ENCODE peak calls at places on chromosomes 16 and 17, in seven cellular contexts. One of them, this sample, is unnamed.

GRCh38 chr16:30004424-30004776 is 6.4 kb downstream of the DOC2A start:
- DNase-seq in stimulated activated naive CD4-positive, alpha-beta T cell: no peak
- DNase-seq in ovary: no peak
- DNase-seq in D341Med: no peak
- DNase-seq in heart right ventricle: no peak
- DNase-seq in sciatic nerve: no peak
- DNase-seq in stimulated activated CD4-positive, alpha-beta T cell treated with anti-CD3 and anti-CD28 coated beads, Interleukin-15, amount 100 ng/mL, for 1 hour: no peak
- DNase-seq in this sample: no peak

GRCh38 chr17:67863624-67864247 is 38.4 kb downstream of the BPTF start:
- DNase-seq in stimulated activated naive CD4-positive, alpha-beta T cell: no peak
- DNase-seq in ovary: no peak
- DNase-seq in D341Med: no peak
- DNase-seq in heart right ventricle: no peak
- DNase-seq in sciatic nerve: no peak
- DNase-seq in stimulated activated CD4-positive, alpha-beta T cell treated with anti-CD3 and anti-CD28 coated beads, Interleukin-15, amount 100 ng/mL, for 1 hour: no peak
- DNase-seq in this sample: no peak

GRCh38 chr17:9079461-9080103 is 58.3 kb downstream of the NTN1 start:
- DNase-seq in stimulated activated naive CD4-positive, alpha-beta T cell: no peak
- DNase-seq in ovary: no peak
- DNase-seq in D341Med: no peak
- DNase-seq in heart right ventricle: no peak
- DNase-seq in sciatic nerve: no peak
- DNase-seq in stimulated activated CD4-positive, alpha-beta T cell treated with anti-CD3 and anti-CD28 coated beads, Interleukin-15, amount 100 ng/mL, for 1 hour: no peak
- DNase-seq in this sample: no peak

GRCh38 chr17:76363107-76363801 is 9.5 kb upstream of the PRPSAP1 start:
- DNase-seq in stimulated activated naive CD4-positive, alpha-beta T cell: no peak
- DNase-seq in ovary: no peak
- DNase-seq in D341Med: no peak
- DNase-seq in heart right ventricle: no peak
- DNase-seq in sciatic nerve: no peak
- DNase-seq in stimulated activated CD4-positive, alpha-beta T cell treated with anti-CD3 and anti-CD28 coated beads, Interleukin-15, amount 100 ng/mL, for 1 hour: no peak
- DNase-seq in this sample: no peak

GRCh38 chr17:11122908-11123307 is 118.1 kb upstream of the SHISA6 start:
- DNase-seq in stimulated activated naive CD4-positive, alpha-beta T cell: no peak
- DNase-seq in ovary: peak; percentile 38
- DNase-seq in D341Med: no peak
- DNase-seq in heart right ventricle: peak; percentile 16
- DNase-seq in sciatic nerve: no peak
- DNase-seq in stimulated activated CD4-positive, alpha-beta T cell treated with anti-CD3 and anti-CD28 coated beads, Interleukin-15, amount 100 ng/mL, for 1 hour: no peak
- DNase-seq in this sample: no peak

GRCh38 chr17:33385713-33386112 is 92.6 kb upstream of the ASIC2 start:
- DNase-seq in stimulated activated naive CD4-positive, alpha-beta T cell: no peak
- DNase-seq in ovary: no peak
- DNase-seq in D341Med: no peak
- DNase-seq in heart right ventricle: no peak
- DNase-seq in sciatic nerve: no peak
- DNase-seq in stimulated activated CD4-positive, alpha-beta T cell treated with anti-CD3 and anti-CD28 coated beads, Interleukin-15, amount 100 ng/mL, for 1 hour: no peak
- DNase-seq in this sample: no peak

GRCh38 chr16:50680907-50681885 is at the start of gene SNX20:
- DNase-seq in stimulated activated naive CD4-positive, alpha-beta T cell: peak; percentile 51
- DNase-seq in ovary: no peak
- DNase-seq in D341Med: no peak
- DNase-seq in heart right ventricle: no peak
- DNase-seq in sciatic nerve: peak; percentile 54
- DNase-seq in stimulated activated CD4-positive, alpha-beta T cell treated with anti-CD3 and anti-CD28 coated beads, Interleukin-15, amount 100 ng/mL, for 1 hour: no peak
- DNase-seq in this sample: peak; percentile 77

GRCh38 chr16:64731891-64732290 is 390.0 kb downstream of the CDH11 start:
- DNase-seq in stimulated activated naive CD4-positive, alpha-beta T cell: no peak
- DNase-seq in ovary: no peak
- DNase-seq in D341Med: no peak
- DNase-seq in heart right ventricle: no peak
- DNase-seq in sciatic nerve: no peak
- DNase-seq in stimulated activated CD4-positive, alpha-beta T cell treated with anti-CD3 and anti-CD28 coated beads, Interleukin-15, amount 100 ng/mL, for 1 hour: no peak
- DNase-seq in this sample: no peak

GRCh38 chr16:88976359-88977027 is 514 bp downstream of the CBFA2T3 start:
- DNase-seq in stimulated activated naive CD4-positive, alpha-beta T cell: no peak
- DNase-seq in ovary: no peak
- DNase-seq in D341Med: no peak
- DNase-seq in heart right ventricle: no peak
- DNase-seq in sciatic nerve: no peak
- DNase-seq in stimulated activated CD4-positive, alpha-beta T cell treated with anti-CD3 and anti-CD28 coated beads, Interleukin-15, amount 100 ng/mL, for 1 hour: no peak
- DNase-seq in this sample: no peak

GRCh38 chr17:49995055-49995738 is at the start of gene DLX3:
- DNase-seq in stimulated activated naive CD4-positive, alpha-beta T cell: no peak
- DNase-seq in ovary: peak; percentile 71
- DNase-seq in D341Med: peak; percentile 91
- DNase-seq in heart right ventricle: peak; percentile 64
- DNase-seq in sciatic nerve: no peak
- DNase-seq in stimulated activated CD4-positive, alpha-beta T cell treated with anti-CD3 and anti-CD28 coated beads, Interleukin-15, amount 100 ng/mL, for 1 hour: no peak
- DNase-seq in this sample: no peak

GRCh38 chr17:81388091-81388611 is 7.1 kb upstream of the BAHCC1 start:
- DNase-seq in stimulated activated naive CD4-positive, alpha-beta T cell: no peak
- DNase-seq in ovary: peak; percentile 49
- DNase-seq in D341Med: no peak
- DNase-seq in heart right ventricle: no peak
- DNase-seq in sciatic nerve: no peak
- DNase-seq in stimulated activated CD4-positive, alpha-beta T cell treated with anti-CD3 and anti-CD28 coated beads, Interleukin-15, amount 100 ng/mL, for 1 hour: no peak
- DNase-seq in this sample: no peak

GRCh38 chr17:65078441-65079160 is 22.1 kb upstream of the GNA13 start:
- DNase-seq in stimulated activated naive CD4-positive, alpha-beta T cell: no peak
- DNase-seq in ovary: no peak
- DNase-seq in D341Med: no peak
- DNase-seq in heart right ventricle: no peak
- DNase-seq in sciatic nerve: no peak
- DNase-seq in stimulated activated CD4-positive, alpha-beta T cell treated with anti-CD3 and anti-CD28 coated beads, Interleukin-15, amount 100 ng/mL, for 1 hour: no peak
- DNase-seq in this sample: no peak

GRCh38 chr17:10761281-10761680 is 31.5 kb upstream of the TMEM220 start:
- DNase-seq in stimulated activated naive CD4-positive, alpha-beta T cell: no peak
- DNase-seq in ovary: no peak
- DNase-seq in D341Med: no peak
- DNase-seq in heart right ventricle: no peak
- DNase-seq in sciatic nerve: no peak
- DNase-seq in stimulated activated CD4-positive, alpha-beta T cell treated with anti-CD3 and anti-CD28 coated beads, Interleukin-15, amount 100 ng/mL, for 1 hour: no peak
- DNase-seq in this sample: no peak

GRCh38 chr17:61482467-61482866 is 30.2 kb downstream of the TBX4 start:
- DNase-seq in stimulated activated naive CD4-positive, alpha-beta T cell: no peak
- DNase-seq in ovary: no peak
- DNase-seq in D341Med: no peak
- DNase-seq in heart right ventricle: no peak
- DNase-seq in sciatic nerve: no peak
- DNase-seq in stimulated activated CD4-positive, alpha-beta T cell treated with anti-CD3 and anti-CD28 coated beads, Interleukin-15, amount 100 ng/mL, for 1 hour: no peak
- DNase-seq in this sample: no peak

GRCh38 chr17:14919580-14920160 is 345.5 kb downstream of the PMP22 start:
- DNase-seq in stimulated activated naive CD4-positive, alpha-beta T cell: no peak
- DNase-seq in ovary: no peak
- DNase-seq in D341Med: no peak
- DNase-seq in heart right ventricle: no peak
- DNase-seq in sciatic nerve: no peak
- DNase-seq in stimulated activated CD4-positive, alpha-beta T cell treated with anti-CD3 and anti-CD28 coated beads, Interleukin-15, amount 100 ng/mL, for 1 hour: no peak
- DNase-seq in this sample: no peak

GRCh38 chr16:5838725-5839124 is 741.1 kb upstream of the EEF2KMT start:
- DNase-seq in stimulated activated naive CD4-positive, alpha-beta T cell: no peak
- DNase-seq in ovary: no peak
- DNase-seq in D341Med: no peak
- DNase-seq in heart right ventricle: no peak
- DNase-seq in sciatic nerve: no peak
- DNase-seq in stimulated activated CD4-positive, alpha-beta T cell treated with anti-CD3 and anti-CD28 coated beads, Interleukin-15, amount 100 ng/mL, for 1 hour: no peak
- DNase-seq in this sample: no peak

GRCh38 chr16:84339316-84339715 is 29.0 kb upstream of the ATP2C2 start:
- DNase-seq in stimulated activated naive CD4-positive, alpha-beta T cell: no peak
- DNase-seq in ovary: no peak
- DNase-seq in D341Med: peak; percentile 79
- DNase-seq in heart right ventricle: no peak
- DNase-seq in sciatic nerve: no peak
- DNase-seq in stimulated activated CD4-positive, alpha-beta T cell treated with anti-CD3 and anti-CD28 coated beads, Interleukin-15, amount 100 ng/mL, for 1 hour: no peak
- DNase-seq in this sample: no peak

GRCh38 chr16:30853758-30854157 is 40.1 kb downstream of the BCL7C start:
- DNase-seq in stimulated activated naive CD4-positive, alpha-beta T cell: no peak
- DNase-seq in ovary: no peak
- DNase-seq in D341Med: no peak
- DNase-seq in heart right ventricle: no peak
- DNase-seq in sciatic nerve: no peak
- DNase-seq in stimulated activated CD4-positive, alpha-beta T cell treated with anti-CD3 and anti-CD28 coated beads, Interleukin-15, amount 100 ng/mL, for 1 hour: no peak
- DNase-seq in this sample: no peak

GRCh38 chr16:56190903-56191806 is at the start of gene GNAO1:
- DNase-seq in stimulated activated naive CD4-positive, alpha-beta T cell: no peak
- DNase-seq in ovary: peak; percentile 88
- DNase-seq in D341Med: peak; percentile 96
- DNase-seq in heart right ventricle: peak; percentile 72
- DNase-seq in sciatic nerve: peak; percentile 85
- DNase-seq in stimulated activated CD4-positive, alpha-beta T cell treated with anti-CD3 and anti-CD28 coated beads, Interleukin-15, amount 100 ng/mL, for 1 hour: peak; percentile 52
- DNase-seq in this sample: no peak

GRCh38 chr17:66431910-66432309 is 129.5 kb downstream of the PRKCA start:
- DNase-seq in stimulated activated naive CD4-positive, alpha-beta T cell: no peak
- DNase-seq in ovary: peak; percentile 42
- DNase-seq in D341Med: no peak
- DNase-seq in heart right ventricle: no peak
- DNase-seq in sciatic nerve: no peak
- DNase-seq in stimulated activated CD4-positive, alpha-beta T cell treated with anti-CD3 and anti-CD28 coated beads, Interleukin-15, amount 100 ng/mL, for 1 hour: no peak
- DNase-seq in this sample: no peak

GRCh38 chr17:80474231-80474932 is 2.0 kb downstream of the NPTX1 start:
- DNase-seq in stimulated activated naive CD4-positive, alpha-beta T cell: peak; percentile 4
- DNase-seq in ovary: no peak
- DNase-seq in D341Med: peak; percentile 80
- DNase-seq in heart right ventricle: no peak
- DNase-seq in sciatic nerve: no peak
- DNase-seq in stimulated activated CD4-positive, alpha-beta T cell treated with anti-CD3 and anti-CD28 coated beads, Interleukin-15, amount 100 ng/mL, for 1 hour: no peak
- DNase-seq in this sample: no peak

GRCh38 chr16:4376126-4376819 is 4.6 kb downstream of the VASN start:
- DNase-seq in stimulated activated naive CD4-positive, alpha-beta T cell: no peak
- DNase-seq in ovary: peak; percentile 97
- DNase-seq in D341Med: no peak
- DNase-seq in heart right ventricle: peak; percentile 86
- DNase-seq in sciatic nerve: peak; percentile 93
- DNase-seq in stimulated activated CD4-positive, alpha-beta T cell treated with anti-CD3 and anti-CD28 coated beads, Interleukin-15, amount 100 ng/mL, for 1 hour: no peak
- DNase-seq in this sample: no peak

GRCh38 chr16:17544785-17545184 is 74.0 kb upstream of the XYLT1 start:
- DNase-seq in stimulated activated naive CD4-positive, alpha-beta T cell: no peak
- DNase-seq in ovary: no peak
- DNase-seq in D341Med: no peak
- DNase-seq in heart right ventricle: no peak
- DNase-seq in sciatic nerve: no peak
- DNase-seq in stimulated activated CD4-positive, alpha-beta T cell treated with anti-CD3 and anti-CD28 coated beads, Interleukin-15, amount 100 ng/mL, for 1 hour: no peak
- DNase-seq in this sample: no peak

GRCh38 chr16:57747091-57747490 is 11.5 kb downstream of the KATNB1 start:
- DNase-seq in stimulated activated naive CD4-positive, alpha-beta T cell: no peak
- DNase-seq in ovary: no peak
- DNase-seq in D341Med: no peak
- DNase-seq in heart right ventricle: no peak
- DNase-seq in sciatic nerve: no peak
- DNase-seq in stimulated activated CD4-positive, alpha-beta T cell treated with anti-CD3 and anti-CD28 coated beads, Interleukin-15, amount 100 ng/mL, for 1 hour: no peak
- DNase-seq in this sample: no peak

GRCh38 chr17:28230011-28230410 is 89.0 kb upstream of the TMEM97 start:
- DNase-seq in stimulated activated naive CD4-positive, alpha-beta T cell: no peak
- DNase-seq in ovary: no peak
- DNase-seq in D341Med: no peak
- DNase-seq in heart right ventricle: no peak
- DNase-seq in sciatic nerve: peak; percentile 26
- DNase-seq in stimulated activated CD4-positive, alpha-beta T cell treated with anti-CD3 and anti-CD28 coated beads, Interleukin-15, amount 100 ng/mL, for 1 hour: no peak
- DNase-seq in this sample: no peak

GRCh38 chr17:10754109-10754508 is 24.3 kb upstream of the TMEM220 start:
- DNase-seq in stimulated activated naive CD4-positive, alpha-beta T cell: no peak
- DNase-seq in ovary: peak; percentile 44
- DNase-seq in D341Med: peak; percentile 36
- DNase-seq in heart right ventricle: no peak
- DNase-seq in sciatic nerve: no peak
- DNase-seq in stimulated activated CD4-positive, alpha-beta T cell treated with anti-CD3 and anti-CD28 coated beads, Interleukin-15, amount 100 ng/mL, for 1 hour: no peak
- DNase-seq in this sample: no peak

GRCh38 chr16:12027091-12027490 is 50.6 kb downstream of the SNX29 start:
- DNase-seq in stimulated activated naive CD4-positive, alpha-beta T cell: no peak
- DNase-seq in ovary: no peak
- DNase-seq in D341Med: no peak
- DNase-seq in heart right ventricle: no peak
- DNase-seq in sciatic nerve: no peak
- DNase-seq in stimulated activated CD4-positive, alpha-beta T cell treated with anti-CD3 and anti-CD28 coated beads, Interleukin-15, amount 100 ng/mL, for 1 hour: no peak
- DNase-seq in this sample: no peak

GRCh38 chr17:13919818-13920217 is 149.5 kb upstream of the COX10 start:
- DNase-seq in stimulated activated naive CD4-positive, alpha-beta T cell: no peak
- DNase-seq in ovary: no peak
- DNase-seq in D341Med: no peak
- DNase-seq in heart right ventricle: no peak
- DNase-seq in sciatic nerve: no peak
- DNase-seq in stimulated activated CD4-positive, alpha-beta T cell treated with anti-CD3 and anti-CD28 coated beads, Interleukin-15, amount 100 ng/mL, for 1 hour: no peak
- DNase-seq in this sample: no peak

GRCh38 chr17:4625181-4625601 is 16.3 kb downstream of the ALOX15 start:
- DNase-seq in stimulated activated naive CD4-positive, alpha-beta T cell: no peak
- DNase-seq in ovary: no peak
- DNase-seq in D341Med: no peak
- DNase-seq in heart right ventricle: no peak
- DNase-seq in sciatic nerve: no peak
- DNase-seq in stimulated activated CD4-positive, alpha-beta T cell treated with anti-CD3 and anti-CD28 coated beads, Interleukin-15, amount 100 ng/mL, for 1 hour: no peak
- DNase-seq in this sample: no peak

GRCh38 chr17:6588165-6588564 is 31.8 kb upstream of the PITPNM3 start:
- DNase-seq in stimulated activated naive CD4-positive, alpha-beta T cell: no peak
- DNase-seq in ovary: no peak
- DNase-seq in D341Med: no peak
- DNase-seq in heart right ventricle: no peak
- DNase-seq in sciatic nerve: no peak
- DNase-seq in stimulated activated CD4-positive, alpha-beta T cell treated with anti-CD3 and anti-CD28 coated beads, Interleukin-15, amount 100 ng/mL, for 1 hour: no peak
- DNase-seq in this sample: no peak

GRCh38 chr17:74527081-74527480 is 4.2 kb downstream of the CD300LB start:
- DNase-seq in stimulated activated naive CD4-positive, alpha-beta T cell: no peak
- DNase-seq in ovary: no peak
- DNase-seq in D341Med: no peak
- DNase-seq in heart right ventricle: no peak
- DNase-seq in sciatic nerve: no peak
- DNase-seq in stimulated activated CD4-positive, alpha-beta T cell treated with anti-CD3 and anti-CD28 coated beads, Interleukin-15, amount 100 ng/mL, for 1 hour: no peak
- DNase-seq in this sample: no peak

GRCh38 chr17:44961921-44962350 is 6.2 kb downstream of the C1QL1 start:
- DNase-seq in stimulated activated naive CD4-positive, alpha-beta T cell: no peak
- DNase-seq in ovary: no peak
- DNase-seq in D341Med: peak; percentile 65
- DNase-seq in heart right ventricle: no peak
- DNase-seq in sciatic nerve: no peak
- DNase-seq in stimulated activated CD4-positive, alpha-beta T cell treated with anti-CD3 and anti-CD28 coated beads, Interleukin-15, amount 100 ng/mL, for 1 hour: no peak
- DNase-seq in this sample: no peak

GRCh38 chr17:2274414-2274813 is 29.2 kb downstream of the SMG6 start:
- DNase-seq in stimulated activated naive CD4-positive, alpha-beta T cell: no peak
- DNase-seq in ovary: no peak
- DNase-seq in D341Med: no peak
- DNase-seq in heart right ventricle: no peak
- DNase-seq in sciatic nerve: no peak
- DNase-seq in stimulated activated CD4-positive, alpha-beta T cell treated with anti-CD3 and anti-CD28 coated beads, Interleukin-15, amount 100 ng/mL, for 1 hour: no peak
- DNase-seq in this sample: no peak

GRCh38 chr17:40482722-40483121 is 18.7 kb downstream of the TNS4 start:
- DNase-seq in stimulated activated naive CD4-positive, alpha-beta T cell: no peak
- DNase-seq in ovary: no peak
- DNase-seq in D341Med: no peak
- DNase-seq in heart right ventricle: no peak
- DNase-seq in sciatic nerve: no peak
- DNase-seq in stimulated activated CD4-positive, alpha-beta T cell treated with anti-CD3 and anti-CD28 coated beads, Interleukin-15, amount 100 ng/mL, for 1 hour: no peak
- DNase-seq in this sample: no peak

GRCh38 chr17:15944720-15945492 is at the start of gene ADORA2B:
- DNase-seq in stimulated activated naive CD4-positive, alpha-beta T cell: no peak
- DNase-seq in ovary: peak; percentile 61
- DNase-seq in D341Med: peak; percentile 83
- DNase-seq in heart right ventricle: peak; percentile 41
- DNase-seq in sciatic nerve: peak; percentile 72
- DNase-seq in stimulated activated CD4-positive, alpha-beta T cell treated with anti-CD3 and anti-CD28 coated beads, Interleukin-15, amount 100 ng/mL, for 1 hour: peak; percentile 38
- DNase-seq in this sample: peak; percentile 28

GRCh38 chr17:4204676-4205075 is 59.1 kb downstream of the ANKFY1 start:
- DNase-seq in stimulated activated naive CD4-positive, alpha-beta T cell: no peak
- DNase-seq in ovary: no peak
- DNase-seq in D341Med: no peak
- DNase-seq in heart right ventricle: no peak
- DNase-seq in sciatic nerve: peak; percentile 69
- DNase-seq in stimulated activated CD4-positive, alpha-beta T cell treated with anti-CD3 and anti-CD28 coated beads, Interleukin-15, amount 100 ng/mL, for 1 hour: no peak
- DNase-seq in this sample: no peak

GRCh38 chr16:31412750-31413149 is 15.4 kb downstream of the COX6A2 start:
- DNase-seq in stimulated activated naive CD4-positive, alpha-beta T cell: no peak
- DNase-seq in ovary: no peak
- DNase-seq in D341Med: no peak
- DNase-seq in heart right ventricle: no peak
- DNase-seq in sciatic nerve: no peak
- DNase-seq in stimulated activated CD4-positive, alpha-beta T cell treated with anti-CD3 and anti-CD28 coated beads, Interleukin-15, amount 100 ng/mL, for 1 hour: no peak
- DNase-seq in this sample: no peak

This sample was measured in naive thymus-derived CD4-positive, alpha-beta T cell.